ENCODE peak calls at places on chromosomes 1 and 21, in ten cellular contexts. I, W, M, O, C, R, S, D, Q and P are unnamed samples.

GRCh38 chr1:13505020-13505419 is 8.8 kb downstream of the LRRC38 start:
- DNase-seq in I (no peak), W (no peak), M (no peak), O (no peak), C (no peak), R (no peak), S (no peak), D (no peak), Q (no peak), P (no peak)

GRCh38 chr1:100516854-100517253 is 21.1 kb upstream of the GPR88 start:
- DNase-seq in I (no peak), W (no peak), M (no peak), O (no peak), C (no peak), R (no peak), S (no peak), D (no peak), Q (no peak), P (no peak)

GRCh38 chr1:222455188-222455879 is 92.6 kb downstream of the HHIPL2 start:
- DNase-seq in I (peak), W (peak), M (peak), O (peak), C (peak), R (peak), S (peak), D (peak), Q (peak), P (peak)

GRCh38 chr1:69122373-69122772 is 445.3 kb upstream of the LRRC7 start:
- DNase-seq in I (no peak), W (no peak), M (no peak), O (no peak), C (no peak), R (no peak), S (no peak), D (no peak), Q (no peak), P (no peak)

GRCh38 chr1:243471026-243471685 is 215.3 kb downstream of the SDCCAG8 start:
- DNase-seq in I (no peak), W (no peak), M (no peak), O (no peak), C (no peak), R (no peak), S (no peak), D (no peak), Q (no peak), P (no peak)

GRCh38 chr21:21688877-21689276 is 690.7 kb downstream of the NCAM2 start:
- DNase-seq in I (no peak), W (no peak), M (peak), O (no peak), C (no peak), R (no peak), S (no peak), D (no peak), Q (no peak), P (no peak)

GRCh38 chr1:241765390-241765789 is 82.6 kb upstream of the EXO1 start:
- DNase-seq in I (no peak), W (no peak), M (no peak), O (no peak), C (no peak), R (no peak), S (no peak), D (no peak), Q (no peak), P (no peak)

GRCh38 chr1:119084651-119085262 is 55.7 kb downstream of the WARS2 start:
- DNase-seq in I (no peak), W (no peak), M (no peak), O (no peak), C (no peak), R (no peak), S (no peak), D (no peak), Q (no peak), P (no peak)

GRCh38 chr21:37984416-37984815 is 68.2 kb upstream of the KCNJ6 start:
- DNase-seq in I (no peak), W (no peak), M (peak), O (no peak), C (no peak), R (no peak), S (no peak), D (no peak), Q (no peak), P (no peak)

GRCh38 chr1:3001471-3002348 is 19.6 kb upstream of the ACTRT2 start:
- DNase-seq in I (no peak), W (no peak), M (no peak), O (no peak), C (no peak), R (peak), S (no peak), D (no peak), Q (no peak), P (no peak)

GRCh38 chr21:37367758-37368535 is 1.4 kb downstream of the DYRK1A start:
- DNase-seq in I (no peak), W (no peak), M (peak), O (no peak), C (peak), R (peak), S (peak), D (no peak), Q (no peak), P (peak)

GRCh38 chr1:229409616-229410369 is 24.1 kb downstream of the ACTA1 start:
- DNase-seq in I (no peak), W (no peak), M (no peak), O (no peak), C (no peak), R (no peak), S (no peak), D (no peak), Q (no peak), P (no peak)